ENCODE peak calls at places on chromosomes 7 and 10, in nine cellular contexts. E, I, D, C, W, A, O, N and Y are unnamed samples.

GRCh38 chr10:111475720-111476119 is 398.9 kb downstream of the ADRA2A start:
- DNase-seq in E (no peak), I (peak), D (no peak), C (no peak), W (peak), A (no peak), O (no peak), N (no peak), Y (peak)

GRCh38 chr7:51882412-51882811 is 565.8 kb upstream of the COBL start:
- DNase-seq in E (no peak), I (no peak), D (no peak), C (no peak), W (no peak), A (no peak), O (no peak), N (no peak), Y (no peak)

GRCh38 chr10:76408646-76409045 is 977.2 kb downstream of the LRMDA start:
- DNase-seq in E (no peak), I (no peak), D (no peak), C (no peak), W (no peak), A (no peak), O (no peak), N (no peak), Y (peak)

GRCh38 chr7:135161669-135162068 is 8.8 kb downstream of the CYREN start:
- DNase-seq in E (no peak), I (no peak), D (no peak), C (no peak), W (no peak), A (no peak), O (no peak), N (no peak), Y (no peak)

GRCh38 chr10:119029613-119030420 is at the start of gene NANOS1:
- DNase-seq in E (no peak), I (no peak), D (peak), C (peak), W (no peak), A (no peak), O (no peak), N (peak), Y (no peak)

GRCh38 chr7:42192072-42192471 is 44.9 kb downstream of the GLI3 start:
- DNase-seq in E (no peak), I (no peak), D (no peak), C (no peak), W (peak), A (no peak), O (no peak), N (no peak), Y (no peak)

GRCh38 chr7:149422065-149422913 is 38.6 kb downstream of the ZNF777 start:
- DNase-seq in E (peak), I (peak), D (peak), C (peak), W (peak), A (peak), O (peak), N (peak), Y (peak)

GRCh38 chr10:34743804-34744203 is 71.3 kb downstream of the PARD3 start:
- DNase-seq in E (peak), I (no peak), D (peak), C (no peak), W (no peak), A (peak), O (no peak), N (no peak), Y (peak)

GRCh38 chr10:96249264-96249663 is 22.1 kb downstream of the BLNK start:
- DNase-seq in E (no peak), I (no peak), D (no peak), C (no peak), W (no peak), A (no peak), O (no peak), N (no peak), Y (no peak)

GRCh38 chr10:93992400-93993030 is 1.2 kb upstream of the PLCE1 start:
- DNase-seq in E (no peak), I (no peak), D (no peak), C (no peak), W (peak), A (no peak), O (no peak), N (no peak), Y (peak)

GRCh38 chr10:69936091-69936490 is 116.6 kb upstream of the MACROH2A2 start:
- DNase-seq in E (no peak), I (no peak), D (no peak), C (no peak), W (peak), A (no peak), O (no peak), N (no peak), Y (no peak)
- TF ChIP-seq CTCF in E (no peak), I (no peak), D (no peak), C (no peak), W (peak), A (peak), O (no peak), N (no peak), Y (peak)

DNA sequence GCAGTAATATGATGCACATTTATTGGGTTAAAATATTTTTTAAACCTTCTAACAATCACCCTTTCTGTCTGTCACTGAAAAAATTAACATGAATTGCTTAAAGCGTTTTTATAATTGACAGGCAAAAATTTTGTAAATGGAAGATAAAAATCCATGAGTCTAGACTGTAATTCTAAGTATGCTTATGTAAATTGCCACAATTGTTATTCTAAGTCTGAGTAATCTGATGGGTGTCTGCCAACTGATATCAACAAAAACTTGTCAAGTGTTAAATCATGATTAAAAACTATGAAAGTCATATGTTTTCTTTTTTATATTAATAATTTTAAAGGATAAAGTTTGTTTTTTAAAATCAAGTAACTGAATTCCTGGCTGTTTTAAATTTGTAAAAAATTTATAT is 208.2 kb downstream of the CDK14 start:
- DNase-seq in E (no peak), I (no peak), D (no peak), C (no peak), W (peak), A (no peak), O (no peak), N (peak), Y (no peak)
- H3K4me3 ChIP-seq in E (no peak), I (no peak), D (no peak), C (no peak), W (no peak), A (no peak), O (no peak), N (no peak), Y (no peak)

GRCh38 chr7:30166155-30166840 is 31.5 kb downstream of the MTURN start:
- DNase-seq in E (no peak), I (no peak), D (no peak), C (no peak), W (no peak), A (peak), O (peak), N (no peak), Y (no peak)

GRCh38 chr7:30170460-30171197 is 35.8 kb downstream of the MTURN start:
- DNase-seq in E (no peak), I (no peak), D (no peak), C (no peak), W (peak), A (no peak), O (no peak), N (no peak), Y (no peak)

GRCh38 chr7:30166841-30167235 is 32.1 kb downstream of the MTURN start:
- DNase-seq in E (no peak), I (no peak), D (no peak), C (no peak), W (no peak), A (no peak), O (no peak), N (no peak), Y (no peak)

GRCh38 chr7:30169585-30169978 is 34.8 kb downstream of the MTURN start:
- DNase-seq in E (no peak), I (no peak), D (peak), C (no peak), W (peak), A (no peak), O (no peak), N (no peak), Y (no peak)

DNA sequence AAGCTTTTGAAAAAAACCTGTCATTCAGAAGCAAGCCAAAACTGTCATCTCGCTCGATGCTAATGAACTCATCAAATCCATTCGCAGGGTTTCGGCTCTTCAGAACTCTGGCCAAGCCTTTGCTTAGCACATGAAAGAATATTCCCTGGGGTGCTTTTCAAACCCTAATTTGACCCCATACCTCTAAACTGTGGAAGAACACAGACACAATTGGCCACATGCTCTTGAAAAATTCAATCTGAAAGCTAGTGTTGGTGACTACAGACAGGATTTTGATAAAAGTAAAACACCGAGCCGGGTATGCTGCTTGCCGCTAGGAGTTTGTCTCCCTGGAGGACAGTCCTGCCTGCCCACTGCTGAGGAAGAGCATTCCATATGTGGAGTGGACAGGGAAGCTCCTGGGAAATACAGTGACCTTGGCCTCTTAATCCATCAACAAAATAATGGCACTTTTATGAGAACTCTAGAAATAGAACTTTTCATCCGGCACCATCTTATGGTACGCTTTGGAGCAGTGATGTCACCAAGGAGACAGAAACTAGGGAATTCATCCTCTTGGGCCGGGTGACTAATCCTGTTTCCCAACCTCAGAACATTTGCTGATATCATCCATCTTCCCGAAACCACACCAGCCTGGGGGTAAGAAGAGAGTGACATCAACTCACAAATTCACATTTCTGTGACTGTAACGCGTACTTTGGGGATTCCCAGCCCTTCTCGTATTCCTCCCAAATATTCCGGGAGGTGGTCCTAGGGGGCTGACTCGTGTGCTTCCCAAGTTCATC is 34.2 kb downstream of the MTURN start:
- DNase-seq in E (no peak), I (peak), D (no peak), C (no peak), W (peak), A (no peak), O (no peak), N (no peak), Y (peak)
- TF ChIP-seq CTCF in E (no peak), I (peak), D (no peak), C (no peak), W (peak), A (no peak), O (no peak), N (no peak), Y (no peak)

DNA sequence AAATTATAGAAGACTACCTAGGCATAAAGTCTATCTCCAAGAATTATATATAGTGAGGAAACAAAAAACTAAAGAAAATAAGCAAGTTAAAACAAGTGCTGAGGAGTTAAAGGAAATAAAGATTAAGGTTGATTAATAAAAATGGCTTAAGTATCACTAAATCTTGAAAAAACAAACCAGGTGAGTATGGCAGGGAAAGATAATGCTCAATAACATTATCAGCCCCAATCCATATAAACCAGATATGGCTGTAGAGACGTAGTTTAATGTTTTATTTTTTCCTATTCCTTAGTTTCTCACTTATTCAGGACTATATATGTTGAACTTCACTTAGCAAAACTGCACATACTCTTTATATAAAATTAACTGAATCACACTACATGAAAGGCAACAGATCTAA is 4.4 kb downstream of the WASL start:
- DNase-seq in E (no peak), I (no peak), D (no peak), C (no peak), W (no peak), A (no peak), O (no peak), N (no peak), Y (no peak)
- H3K4me3 ChIP-seq in E (no peak), I (no peak), D (peak), C (no peak), W (no peak), A (no peak), O (no peak), N (no peak), Y (no peak)

DNA sequence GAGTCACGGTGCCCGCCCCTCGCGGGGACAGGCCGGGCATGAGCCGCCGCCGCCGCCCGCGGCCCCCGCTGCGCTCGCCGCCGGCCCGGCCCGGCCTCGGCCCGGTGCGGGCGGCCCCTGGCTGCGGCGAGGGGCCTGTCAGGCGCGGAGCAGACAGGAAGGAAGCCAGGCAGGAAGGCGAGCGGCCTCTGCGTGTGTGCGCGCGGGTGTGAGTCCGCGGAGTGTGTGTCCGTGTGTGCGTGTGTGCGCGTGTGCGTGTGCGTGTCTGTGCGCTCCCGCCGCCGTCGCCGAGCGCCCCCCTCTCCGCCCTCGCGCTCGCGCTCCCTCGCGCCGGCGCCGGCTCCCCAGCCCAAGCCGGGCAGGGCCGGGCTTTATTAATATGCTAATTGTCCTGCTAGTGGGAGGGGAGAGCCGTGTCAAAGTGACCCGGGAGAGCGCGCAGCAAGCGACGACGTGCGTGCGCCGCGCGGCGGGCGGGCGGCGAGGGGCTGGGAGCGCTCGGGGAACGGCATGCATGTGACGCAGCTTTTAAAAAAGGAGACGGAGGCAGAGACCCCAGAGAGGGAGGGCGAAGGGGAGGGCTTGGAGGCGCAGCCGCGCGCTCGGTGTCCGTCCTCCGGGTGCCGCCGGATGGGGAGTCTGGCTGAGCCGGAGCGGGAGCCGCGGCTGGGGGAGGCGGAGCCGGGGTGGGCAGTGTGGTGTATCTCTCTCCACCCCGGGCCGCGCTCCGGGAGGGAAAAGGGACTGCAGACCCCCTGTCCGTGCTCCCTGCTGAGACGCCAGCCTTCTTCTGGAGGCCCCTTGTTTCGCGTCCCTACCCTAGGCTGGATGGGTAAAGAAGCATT is at the start of gene LDB1:
- DNase-seq in E (peak), I (no peak), D (peak), C (peak), W (peak), A (peak), O (peak), N (peak), Y (peak)
- TF ChIP-seq CTCF in E (peak), I (no peak), D (peak), C (no peak), W (no peak), A (peak), O (no peak), N (no peak), Y (peak)

GRCh38 chr7:84021292-84021898 is 173.2 kb downstream of the SEMA3A start:
- DNase-seq in E (no peak), I (no peak), D (no peak), C (no peak), W (peak), A (no peak), O (no peak), N (no peak), Y (peak)

GRCh38 chr7:84022009-84022408 is 172.6 kb downstream of the SEMA3A start:
- DNase-seq in E (no peak), I (no peak), D (no peak), C (no peak), W (no peak), A (no peak), O (no peak), N (no peak), Y (no peak)

GRCh38 chr7:84027678-84028077 is 166.9 kb downstream of the SEMA3A start:
- DNase-seq in E (no peak), I (no peak), D (no peak), C (no peak), W (no peak), A (no peak), O (no peak), N (no peak), Y (no peak)

GRCh38 chr7:84025332-84025927 is 169.2 kb downstream of the SEMA3A start:
- DNase-seq in E (no peak), I (peak), D (no peak), C (no peak), W (peak), A (no peak), O (no peak), N (peak), Y (peak)

GRCh38 chr7:84022686-84023308 is 171.8 kb downstream of the SEMA3A start:
- DNase-seq in E (no peak), I (no peak), D (no peak), C (no peak), W (no peak), A (peak), O (peak), N (no peak), Y (no peak)
- H3K4me3 ChIP-seq in E (no peak), I (no peak), D (no peak), C (no peak), W (no peak), A (no peak), O (no peak), N (no peak), Y (no peak)

DNA sequence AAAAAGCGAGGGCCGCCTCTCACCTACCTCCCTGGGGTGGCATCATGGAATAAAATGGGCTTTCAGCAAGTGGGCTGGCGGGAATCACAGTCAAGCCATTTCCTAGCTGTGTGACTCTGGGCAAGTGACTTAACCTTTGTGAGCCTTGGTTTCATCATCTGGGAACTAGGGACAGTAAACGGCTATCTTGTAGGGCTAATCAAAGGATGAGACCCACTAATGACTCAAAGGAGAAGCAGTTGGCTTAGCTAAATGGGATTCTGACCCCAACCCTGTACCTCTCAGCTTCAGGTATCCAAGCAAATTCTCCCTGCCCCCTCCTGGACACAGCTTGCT is 25.8 kb downstream of the TRIM8 start:
- DNase-seq in E (no peak), I (no peak), D (no peak), C (no peak), W (no peak), A (no peak), O (no peak), N (no peak), Y (no peak)
- TF ChIP-seq CTCF in E (peak), I (no peak), D (no peak), C (no peak), W (no peak), A (peak), O (no peak), N (no peak), Y (no peak)